ENCODE peak calls at places on chromosomes 11 and 22, in five cellular contexts. One of them, this sample, is unnamed.

GRCh38 chr11:35324981-35325380 is 94.4 kb downstream of the SLC1A2 start:
- DNase-seq in K562: no peak
- DNase-seq in H1: no peak
- DNase-seq in HCT116: no peak
- DNase-seq in HepG2: no peak
- DNase-seq in this sample: no peak

GRCh38 chr22:47411006-47411405 is 648.6 kb downstream of the TBC1D22A start:
- DNase-seq in K562: no peak
- DNase-seq in H1: no peak
- DNase-seq in HCT116: no peak
- DNase-seq in HepG2: no peak
- DNase-seq in this sample: no peak

GRCh38 chr11:130634981-130635473 is 186.6 kb downstream of the ADAMTS15 start:
- DNase-seq in K562: no peak
- DNase-seq in H1: no peak
- DNase-seq in HCT116: no peak
- DNase-seq in HepG2: peak; percentile 14
- DNase-seq in this sample: no peak

GRCh38 chr22:20065896-20066616 is 14.0 kb upstream of the DGCR8 start:
- DNase-seq in K562: no peak
- DNase-seq in H1: no peak
- DNase-seq in HCT116: no peak
- DNase-seq in HepG2: no peak
- DNase-seq in this sample: no peak

GRCh38 chr22:48953830-48954229 is 873.8 kb downstream of the BRD1 start:
- DNase-seq in K562: no peak
- DNase-seq in H1: peak; percentile 14
- DNase-seq in HCT116: no peak
- DNase-seq in HepG2: no peak
- DNase-seq in this sample: no peak

GRCh38 chr22:46052331-46052771 is 75.4 kb upstream of the WNT7B start:
- DNase-seq in K562: no peak
- DNase-seq in H1: no peak
- DNase-seq in HCT116: no peak
- DNase-seq in HepG2: no peak
- DNase-seq in this sample: no peak

GRCh38 chr11:128480665-128481064 is 106.7 kb downstream of the ETS1 start:
- DNase-seq in K562: no peak
- DNase-seq in H1: no peak
- DNase-seq in HCT116: no peak
- DNase-seq in HepG2: no peak
- DNase-seq in this sample: no peak

GRCh38 chr22:19523240-19524169 is 705 bp downstream of the CLDN5 start:
- DNase-seq in K562: peak; percentile 56
- DNase-seq in H1: peak; percentile 74
- DNase-seq in HCT116: no peak
- DNase-seq in HepG2: no peak
- DNase-seq in this sample: no peak

DNA sequence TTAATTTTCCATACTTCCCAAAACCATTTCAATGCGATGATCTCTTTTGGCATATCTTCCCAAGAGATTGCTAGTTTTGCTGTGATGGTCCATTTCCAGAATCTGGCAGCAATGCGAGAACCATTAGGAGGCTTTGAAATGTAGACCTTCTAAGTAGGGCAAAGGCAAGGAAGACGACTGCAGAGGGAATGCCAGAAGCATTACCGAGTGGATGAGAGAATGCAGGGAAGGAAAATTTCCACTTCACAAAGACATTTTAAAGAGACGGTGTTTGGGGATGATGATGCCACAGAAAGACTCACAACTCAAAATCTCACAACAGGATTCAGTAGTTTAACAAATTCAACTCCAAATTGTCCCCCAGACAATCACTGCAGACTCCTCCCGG is 467 bp upstream of the CEP126 start:
- DNase-seq in K562: no peak
- DNase-seq in H1: no peak
- DNase-seq in HCT116: no peak
- DNase-seq in HepG2: no peak
- DNase-seq in this sample: no peak
- TF ChIP-seq SP1 in K562: no peak
- TF ChIP-seq SP1 in H1: no peak
- TF ChIP-seq SP1 in HCT116: no peak
- TF ChIP-seq SP1 in HepG2: no peak
- TF ChIP-seq SP1 in this sample: no peak

GRCh38 chr11:80239217-80239616 is 798.4 kb upstream of the TENM4 start:
- DNase-seq in K562: no peak
- DNase-seq in H1: no peak
- DNase-seq in HCT116: no peak
- DNase-seq in HepG2: peak; percentile 1
- DNase-seq in this sample: no peak

GRCh38 chr11:80240245-80240644 is 799.4 kb upstream of the TENM4 start:
- DNase-seq in K562: no peak
- DNase-seq in H1: no peak
- DNase-seq in HCT116: no peak
- DNase-seq in HepG2: no peak
- DNase-seq in this sample: no peak

GRCh38 chr11:80241766-80242165 is 800.9 kb upstream of the TENM4 start:
- DNase-seq in K562: no peak
- DNase-seq in H1: no peak
- DNase-seq in HCT116: no peak
- DNase-seq in HepG2: no peak
- DNase-seq in this sample: no peak
- H3K4me1 ChIP-seq in K562: no peaks in the 10 kb centered on the region
- H3K4me1 ChIP-seq in H1: no peaks in the 10 kb centered on the region
- H3K4me1 ChIP-seq in HCT116: no peaks in the 10 kb centered on the region
- H3K4me1 ChIP-seq in HepG2: no peaks in the 10 kb centered on the region
- H3K4me1 ChIP-seq in this sample: no peaks in the 10 kb centered on the region

GRCh38 chr22:26529345-26529744 is 17.1 kb upstream of the TFIP11 start:
- DNase-seq in K562: no peak
- DNase-seq in H1: no peak
- DNase-seq in HCT116: no peak
- DNase-seq in HepG2: peak; percentile 39
- DNase-seq in this sample: no peak
- TF ChIP-seq SP1 in K562: no peak
- TF ChIP-seq SP1 in H1: no peak
- TF ChIP-seq SP1 in HCT116: no peak
- TF ChIP-seq SP1 in HepG2: no peak
- TF ChIP-seq SP1 in this sample: no peak

DNA sequence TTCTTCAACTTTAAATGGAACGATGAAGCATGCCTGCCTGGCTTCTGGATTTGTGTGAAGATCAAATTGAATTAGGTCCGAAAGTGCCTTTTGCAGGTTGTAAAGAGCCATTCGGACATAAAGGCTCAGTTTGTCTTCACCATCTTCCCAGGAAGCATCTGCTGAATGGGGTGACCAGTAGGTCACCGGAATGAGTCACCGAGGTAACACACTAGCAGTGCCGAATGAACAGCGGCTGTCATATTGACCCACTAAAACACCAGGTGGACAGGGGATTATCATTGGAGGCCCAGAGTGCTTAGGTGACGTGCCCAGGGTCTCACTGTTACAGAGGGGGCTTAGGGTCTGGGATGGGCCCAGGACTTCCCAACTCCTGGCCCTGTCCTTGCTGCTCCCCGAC is 43.1 kb upstream of the MYH9 start:
- DNase-seq in K562: peak; percentile 31
- DNase-seq in H1: no peak
- DNase-seq in HCT116: no peak
- DNase-seq in HepG2: peak; percentile 52
- DNase-seq in this sample: no peak
- H3K4me1 ChIP-seq in K562: peaks cover 30% of the 10 kb centered on the region
- H3K4me1 ChIP-seq in H1: peaks cover 21% of the 10 kb centered on the region
- H3K4me1 ChIP-seq in HCT116: peaks cover 36% of the 10 kb centered on the region
- H3K4me1 ChIP-seq in HepG2: peaks cover 71% of the 10 kb centered on the region
- H3K4me1 ChIP-seq in this sample: peaks cover 18% of the 10 kb centered on the region